ENCODE peak calls at places on chromosomes 4 and X, in ten cellular contexts. J is mammary epithelial cell; G is lower leg skin; P is pancreas; I is brain microvascular endothelial cell; H is lung; T is right cardiac atrium; B is prostate gland; A is hepatocyte; E is effector memory CD4-positive, alpha-beta T cell. Y is an unnamed sample.

GRCh38 chr4:67040315-67040714 is 505.0 kb downstream of the CENPC start:
- DNase-seq in J (no peak), G (no peak), P (no peak), I (no peak), H (no peak), T (no peak), B (no peak), A (no peak), E (no peak), Y (no peak)

GRCh38 chrX:23374291-23374690 is 39.6 kb downstream of the PTCHD1 start:
- DNase-seq in J (peak), G (no peak), P (no peak), I (no peak), H (no peak), T (no peak), B (no peak), A (no peak), E (no peak), Y (no peak)

GRCh38 chr4:153227501-153227900 is 23.3 kb downstream of the TRIM2 start:
- DNase-seq in J (no peak), G (no peak), P (no peak), I (no peak), H (no peak), T (no peak), B (no peak), A (no peak), E (no peak), Y (no peak)

GRCh38 chr4:175253184-175253902 is 335.2 kb downstream of the ADAM29 start:
- DNase-seq in J (no peak), G (no peak), P (no peak), I (no peak), H (no peak), T (no peak), B (no peak), A (no peak), E (no peak), Y (no peak)

GRCh38 chrX:52355108-52355507 is 13.7 kb upstream of the XAGE2 start:
- DNase-seq in J (no peak), G (no peak), P (no peak), I (no peak), H (no peak), T (no peak), B (no peak), A (no peak), E (no peak), Y (no peak)

GRCh38 chrX:71536285-71536684 is 3.4 kb downstream of the OGT start:
- DNase-seq in J (peak), G (no peak), P (no peak), I (no peak), H (no peak), T (no peak), B (no peak), A (no peak), E (no peak), Y (no peak)

GRCh38 chr4:142818476-142818875 is 27.6 kb downstream of the INPP4B start:
- DNase-seq in J (no peak), G (no peak), P (no peak), I (no peak), H (no peak), T (no peak), B (no peak), A (no peak), E (no peak), Y (no peak)

GRCh38 chr4:188872809-188873208 is 733.6 kb downstream of the TRIML1 start:
- DNase-seq in J (no peak), G (no peak), P (no peak), I (no peak), H (no peak), T (no peak), B (no peak), A (no peak), E (no peak), Y (no peak)

GRCh38 chr4:148043990-148044645 is 312.2 kb downstream of the ARHGAP10 start:
- DNase-seq in J (no peak), G (no peak), P (no peak), I (no peak), H (no peak), T (peak), B (no peak), A (no peak), E (no peak), Y (no peak)

GRCh38 chrX:125786306-125786705 is 379.8 kb downstream of the DCAF12L2 start:
- DNase-seq in J (no peak), G (no peak), P (no peak), I (no peak), H (no peak), T (no peak), B (no peak), A (no peak), E (no peak), Y (no peak)

GRCh38 chr4:156762851-156763250 is 208.7 kb downstream of the PDGFC start:
- DNase-seq in J (no peak), G (no peak), P (no peak), I (no peak), H (no peak), T (no peak), B (no peak), A (no peak), E (no peak), Y (no peak)

GRCh38 chrX:9312922-9313867 is 151.7 kb upstream of the TBL1X start:
- DNase-seq in J (no peak), G (peak), P (peak), I (no peak), H (peak), T (peak), B (no peak), A (peak), E (peak), Y (peak)

GRCh38 chrX:24465524-24465850 is 401 bp downstream of the PDK3 start:
- DNase-seq in J (no peak), G (no peak), P (no peak), I (no peak), H (no peak), T (no peak), B (no peak), A (no peak), E (peak), Y (no peak)

GRCh38 chrX:118773782-118774181 is 46.4 kb downstream of the IL13RA1 start:
- DNase-seq in J (peak), G (no peak), P (no peak), I (no peak), H (peak), T (no peak), B (peak), A (peak), E (no peak), Y (no peak)

GRCh38 chr4:118396881-118397666 is 44.3 kb upstream of the PRSS12 start:
- DNase-seq in J (peak), G (no peak), P (no peak), I (no peak), H (no peak), T (no peak), B (no peak), A (no peak), E (no peak), Y (no peak)

GRCh38 chr4:109548655-109549054 is 11.4 kb upstream of the MCUB start:
- DNase-seq in J (peak), G (no peak), P (no peak), I (peak), H (peak), T (no peak), B (no peak), A (peak), E (no peak), Y (no peak)

GRCh38 chrX:78024349-78025108 is 55.1 kb upstream of the PGAM4 start:
- DNase-seq in J (peak), G (no peak), P (peak), I (no peak), H (peak), T (peak), B (no peak), A (peak), E (no peak), Y (no peak)

GRCh38 chr4:139794158-139794954 is 128.7 kb downstream of the MGST2 start:
- DNase-seq in J (no peak), G (peak), P (no peak), I (no peak), H (no peak), T (no peak), B (no peak), A (no peak), E (no peak), Y (no peak)

GRCh38 chr4:7387925-7388324 is 46.8 kb downstream of the PSAPL1 start:
- DNase-seq in J (no peak), G (no peak), P (no peak), I (no peak), H (no peak), T (no peak), B (no peak), A (no peak), E (no peak), Y (no peak)

GRCh38 chr4:126046081-126046614 is 731.4 kb downstream of the FAT4 start:
- DNase-seq in J (no peak), G (no peak), P (no peak), I (no peak), H (no peak), T (no peak), B (no peak), A (no peak), E (no peak), Y (no peak)

GRCh38 chr4:117134386-117134785 is 49.0 kb upstream of the TRAM1L1 start:
- DNase-seq in J (peak), G (no peak), P (no peak), I (peak), H (no peak), T (no peak), B (no peak), A (peak), E (no peak), Y (no peak)

GRCh38 chr4:139300431-139301142 is 718 bp upstream of the NAA15 start:
- DNase-seq in J (peak), G (no peak), P (peak), I (peak), H (no peak), T (no peak), B (peak), A (peak), E (no peak), Y (no peak)

GRCh38 chr4:177964061-177964460 is 521.8 kb upstream of the AGA start:
- DNase-seq in J (peak), G (no peak), P (no peak), I (no peak), H (no peak), T (no peak), B (no peak), A (no peak), E (no peak), Y (no peak)

GRCh38 chrX:74346124-74346523 is 42.1 kb downstream of the ZCCHC13 start:
- DNase-seq in J (no peak), G (no peak), P (no peak), I (no peak), H (no peak), T (no peak), B (no peak), A (no peak), E (no peak), Y (no peak)

GRCh38 chrX:70422886-70423336 is at the start of gene GDPD2:
- DNase-seq in J (no peak), G (no peak), P (peak), I (no peak), H (no peak), T (no peak), B (no peak), A (peak), E (no peak), Y (no peak)

GRCh38 chr4:103074598-103075434 is 1.7 kb downstream of the SLC9B2 start:
- DNase-seq in J (no peak), G (no peak), P (no peak), I (no peak), H (no peak), T (no peak), B (no peak), A (no peak), E (no peak), Y (no peak)

GRCh38 chr4:6172093-6172926 is 28.0 kb downstream of the JAKMIP1 start:
- DNase-seq in J (no peak), G (no peak), P (no peak), I (no peak), H (no peak), T (no peak), B (peak), A (no peak), E (no peak), Y (peak)

GRCh38 chrX:53494427-53494826 is 60.3 kb upstream of the HSD17B10 start:
- DNase-seq in J (no peak), G (peak), P (no peak), I (peak), H (no peak), T (peak), B (no peak), A (peak), E (no peak), Y (no peak)

GRCh38 chrX:133926809-133927208 is 58.6 kb downstream of the GPC3 start:
- DNase-seq in J (no peak), G (no peak), P (no peak), I (no peak), H (no peak), T (no peak), B (no peak), A (no peak), E (no peak), Y (no peak)

GRCh38 chr4:88101165-88101564 is 57.3 kb downstream of the ABCG2 start:
- DNase-seq in J (no peak), G (peak), P (no peak), I (no peak), H (no peak), T (no peak), B (no peak), A (no peak), E (no peak), Y (no peak)

GRCh38 chrX:19881559-19881958 is 5.8 kb downstream of the SH3KBP1 start:
- DNase-seq in J (no peak), G (no peak), P (no peak), I (no peak), H (no peak), T (no peak), B (no peak), A (no peak), E (no peak), Y (no peak)
- H3K4me3 ChIP-seq in J (no peak), G (no peak), P (no peak), I (no peak), H (no peak), T (no peak), B (no peak), A (no peak), E (no peak), Y (no peak)

DNA sequence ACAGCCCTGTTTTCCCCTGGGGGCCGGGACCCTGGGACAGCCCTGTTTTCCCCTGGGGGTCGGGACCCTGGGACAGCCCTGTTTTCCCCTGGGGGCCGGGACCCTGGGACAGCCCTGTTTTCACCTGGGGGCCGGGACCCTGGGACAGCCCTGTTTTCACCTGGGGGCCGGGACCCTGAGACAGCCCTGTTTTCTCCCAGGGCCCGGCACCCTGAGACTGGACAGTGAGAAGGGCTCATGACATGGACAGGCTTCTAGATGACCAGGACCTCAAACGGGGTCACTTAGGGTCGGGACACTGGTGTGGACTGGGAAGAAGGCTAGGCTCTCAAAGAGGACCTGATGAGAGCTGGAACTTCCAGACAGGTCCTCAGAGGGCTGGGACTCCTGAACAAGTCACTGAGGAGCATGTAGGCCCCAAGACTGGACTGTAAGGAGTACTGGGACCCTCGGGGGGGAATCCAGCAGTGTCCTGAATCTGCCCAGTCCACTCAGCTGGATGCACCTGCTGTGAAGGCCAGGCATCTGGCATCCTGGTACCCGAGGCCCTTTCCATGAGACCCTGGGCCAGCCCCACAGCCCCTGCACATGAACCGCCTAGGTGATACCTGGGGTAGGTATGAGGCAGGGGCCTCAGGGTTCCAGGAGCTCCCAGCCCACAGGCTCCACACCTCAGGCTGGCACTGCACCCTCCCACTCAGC is 2.4 kb downstream of the PCGF3 start:
- DNase-seq in J (no peak), G (no peak), P (no peak), I (no peak), H (no peak), T (peak), B (no peak), A (no peak), E (no peak), Y (no peak)
- H3K4me3 ChIP-seq in J (no peak), G (no peak), P (no peak), I (no peak), H (no peak), T (no peak), B (peak), A (no peak), E (no peak), Y (no peak)

GRCh38 chrX:40097101-40097491 is 662 bp downstream of the BCOR start:
- DNase-seq in J (no peak), G (no peak), P (peak), I (no peak), H (no peak), T (peak), B (no peak), A (no peak), E (no peak), Y (peak)

GRCh38 chrX:40094041-40094899 is 3.5 kb downstream of the BCOR start:
- DNase-seq in J (no peak), G (peak), P (no peak), I (no peak), H (no peak), T (peak), B (peak), A (peak), E (no peak), Y (no peak)

GRCh38 chrX:40096395-40097091 is 1.2 kb downstream of the BCOR start:
- DNase-seq in J (peak), G (no peak), P (peak), I (no peak), H (no peak), T (peak), B (peak), A (peak), E (peak), Y (peak)

GRCh38 chrX:40094900-40095587 is 2.7 kb downstream of the BCOR start:
- DNase-seq in J (no peak), G (no peak), P (no peak), I (no peak), H (no peak), T (no peak), B (no peak), A (no peak), E (no peak), Y (no peak)

DNA sequence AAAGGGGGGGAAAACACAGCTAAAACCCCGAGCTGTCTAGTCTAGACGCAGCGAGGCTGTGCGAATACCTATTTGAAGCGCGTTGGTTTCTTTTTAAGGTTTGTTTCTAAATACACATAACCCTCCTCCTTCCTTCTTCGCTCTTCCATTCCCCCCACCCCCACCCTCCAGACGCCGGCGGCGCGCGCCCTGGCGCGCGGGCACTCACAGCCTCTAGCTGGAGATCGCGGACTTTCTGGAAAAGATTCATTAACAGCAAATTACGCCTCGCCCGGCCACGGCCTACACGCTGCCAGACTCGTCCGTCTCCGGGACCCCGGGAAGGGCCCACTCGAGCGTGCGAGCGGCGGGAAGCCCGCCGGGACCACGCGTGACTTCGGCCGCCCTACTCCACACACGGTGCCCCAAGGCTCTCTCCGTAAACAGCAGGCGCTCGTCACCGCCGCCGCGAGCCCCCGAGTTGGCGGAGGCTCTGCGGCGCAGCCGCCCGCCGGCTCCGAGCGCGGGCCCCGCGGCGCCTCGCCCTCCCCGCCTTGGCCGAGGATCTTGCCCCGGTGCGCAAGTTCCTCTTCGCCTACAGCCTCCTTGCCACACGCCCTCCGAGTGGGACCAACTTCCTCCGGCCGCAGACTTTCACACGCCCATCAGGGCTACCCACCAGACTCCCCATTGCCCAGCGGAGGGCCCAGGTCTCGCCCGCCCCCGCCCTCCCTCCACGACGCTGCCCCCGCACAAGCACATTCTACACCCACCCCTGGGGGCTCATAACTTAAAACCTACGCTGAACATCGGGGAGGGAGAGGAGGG is 2.0 kb downstream of the BCOR start:
- DNase-seq in J (peak), G (no peak), P (no peak), I (no peak), H (no peak), T (peak), B (peak), A (peak), E (no peak), Y (no peak)
- H3K4me3 ChIP-seq in J (peak), G (peak), P (peak), I (peak), H (peak), T (peak), B (peak), A (peak), E (peak), Y (peak)

GRCh38 chr4:74111990-74112389 is 13.0 kb upstream of the CXCL2 start:
- DNase-seq in J (peak), G (peak), P (no peak), I (peak), H (peak), T (no peak), B (no peak), A (no peak), E (no peak), Y (no peak)
- H3K4me3 ChIP-seq in J (no peak), G (no peak), P (no peak), I (no peak), H (no peak), T (no peak), B (no peak), A (no peak), E (no peak), Y (no peak)

GRCh38 chr4:38654273-38654672 is 9.7 kb upstream of the KLF3 start:
- DNase-seq in J (no peak), G (no peak), P (no peak), I (no peak), H (no peak), T (no peak), B (no peak), A (no peak), E (peak), Y (peak)
- H3K4me3 ChIP-seq in J (no peak), G (no peak), P (no peak), I (no peak), H (no peak), T (no peak), B (no peak), A (no peak), E (peak), Y (peak)

GRCh38 chrX:49992809-49993208 is 70.4 kb downstream of the CLCN5 start:
- DNase-seq in J (no peak), G (no peak), P (no peak), I (no peak), H (no peak), T (no peak), B (no peak), A (no peak), E (no peak), Y (no peak)
- H3K4me3 ChIP-seq in J (no peak), G (no peak), P (no peak), I (no peak), H (no peak), T (no peak), B (no peak), A (no peak), E (no peak), Y (no peak)

GRCh38 chr4:110630621-110631402 is 7.9 kb upstream of the PITX2 start:
- DNase-seq in J (no peak), G (no peak), P (no peak), I (no peak), H (no peak), T (no peak), B (no peak), A (no peak), E (no peak), Y (no peak)
- H3K4me3 ChIP-seq in J (no peak), G (no peak), P (no peak), I (no peak), H (no peak), T (no peak), B (no peak), A (peak), E (no peak), Y (no peak)